ENCODE peak calls at places on chromosome 19, in five cellular contexts. One of them, this sample, is unnamed.

GRCh38 chr19:23787106-23787505 is 28.4 kb upstream of the ZNF681 start:
- DNase-seq in A549: no peak
- DNase-seq in kidney: no peak
- DNase-seq in sigmoid colon: no peak
- DNase-seq in heart right ventricle: no peak
- DNase-seq in this sample: no peak

GRCh38 chr19:35756373-35757230 is at the start of gene HSPB6:
- DNase-seq in heart right ventricle: peak
- DNase-seq in kidney: peak
- DNase-seq in sigmoid colon: peak
- DNase-seq in A549: no peak
- DNase-seq in this sample: peak

GRCh38 chr19:2270157-2270571 is 11.8 kb downstream of the PEAK3 start:
- DNase-seq in heart right ventricle: peak
- DNase-seq in A549: no peak
- DNase-seq in kidney: peak
- DNase-seq in sigmoid colon: peak
- DNase-seq in this sample: no peak

GRCh38 chr19:20612711-20613316 is 47.2 kb upstream of the ZNF737 start:
- DNase-seq in heart right ventricle: no peak
- DNase-seq in sigmoid colon: no peak
- DNase-seq in A549: no peak
- DNase-seq in kidney: no peak
- DNase-seq in this sample: peak

GRCh38 chr19:42290523-42291436 is 11.2 kb upstream of the PRR19 start:
- DNase-seq in heart right ventricle: no peak
- DNase-seq in sigmoid colon: no peak
- DNase-seq in A549: peak
- DNase-seq in kidney: peak
- DNase-seq in this sample: no peak

GRCh38 chr19:18114483-18114882 is 16.9 kb downstream of the MAST3 start:
- DNase-seq in sigmoid colon: no peak
- DNase-seq in kidney: no peak
- DNase-seq in A549: no peak
- DNase-seq in heart right ventricle: no peak
- DNase-seq in this sample: no peak

GRCh38 chr19:6357995-6358394 is 3.3 kb upstream of the CLPP start:
- DNase-seq in heart right ventricle: no peak
- DNase-seq in sigmoid colon: no peak
- DNase-seq in A549: no peak
- DNase-seq in kidney: peak
- DNase-seq in this sample: no peak

GRCh38 chr19:48311384-48311783 is 14.0 kb upstream of the EMP3 start:
- DNase-seq in heart right ventricle: no peak
- DNase-seq in A549: no peak
- DNase-seq in kidney: peak
- DNase-seq in sigmoid colon: no peak
- DNase-seq in this sample: no peak

GRCh38 chr19:40358773-40359172 is 10.3 kb downstream of the PLD3 start:
- DNase-seq in A549: no peak
- DNase-seq in sigmoid colon: no peak
- DNase-seq in heart right ventricle: no peak
- DNase-seq in kidney: no peak
- DNase-seq in this sample: no peak

GRCh38 chr19:10565567-10566407 is at the start of gene KRI1:
- DNase-seq in kidney: peak
- DNase-seq in heart right ventricle: peak
- DNase-seq in A549: peak
- DNase-seq in sigmoid colon: peak
- DNase-seq in this sample: peak
- TF ChIP-seq CTCF in kidney: peak
- TF ChIP-seq CTCF in heart right ventricle: peak
- TF ChIP-seq CTCF in A549: no peak
- TF ChIP-seq CTCF in sigmoid colon: no peak
- TF ChIP-seq CTCF in this sample: peak

GRCh38 chr19:1182068-1182467 is 8.0 kb upstream of the SBNO2 start:
- DNase-seq in A549: no peak
- DNase-seq in kidney: no peak
- DNase-seq in sigmoid colon: no peak
- DNase-seq in heart right ventricle: no peak
- DNase-seq in this sample: no peak
- H3K4me3 ChIP-seq in A549: no peak
- H3K4me3 ChIP-seq in kidney: no peak
- H3K4me3 ChIP-seq in sigmoid colon: no peak
- H3K4me3 ChIP-seq in heart right ventricle: no peak
- H3K4me3 ChIP-seq in this sample: no peak

DNA sequence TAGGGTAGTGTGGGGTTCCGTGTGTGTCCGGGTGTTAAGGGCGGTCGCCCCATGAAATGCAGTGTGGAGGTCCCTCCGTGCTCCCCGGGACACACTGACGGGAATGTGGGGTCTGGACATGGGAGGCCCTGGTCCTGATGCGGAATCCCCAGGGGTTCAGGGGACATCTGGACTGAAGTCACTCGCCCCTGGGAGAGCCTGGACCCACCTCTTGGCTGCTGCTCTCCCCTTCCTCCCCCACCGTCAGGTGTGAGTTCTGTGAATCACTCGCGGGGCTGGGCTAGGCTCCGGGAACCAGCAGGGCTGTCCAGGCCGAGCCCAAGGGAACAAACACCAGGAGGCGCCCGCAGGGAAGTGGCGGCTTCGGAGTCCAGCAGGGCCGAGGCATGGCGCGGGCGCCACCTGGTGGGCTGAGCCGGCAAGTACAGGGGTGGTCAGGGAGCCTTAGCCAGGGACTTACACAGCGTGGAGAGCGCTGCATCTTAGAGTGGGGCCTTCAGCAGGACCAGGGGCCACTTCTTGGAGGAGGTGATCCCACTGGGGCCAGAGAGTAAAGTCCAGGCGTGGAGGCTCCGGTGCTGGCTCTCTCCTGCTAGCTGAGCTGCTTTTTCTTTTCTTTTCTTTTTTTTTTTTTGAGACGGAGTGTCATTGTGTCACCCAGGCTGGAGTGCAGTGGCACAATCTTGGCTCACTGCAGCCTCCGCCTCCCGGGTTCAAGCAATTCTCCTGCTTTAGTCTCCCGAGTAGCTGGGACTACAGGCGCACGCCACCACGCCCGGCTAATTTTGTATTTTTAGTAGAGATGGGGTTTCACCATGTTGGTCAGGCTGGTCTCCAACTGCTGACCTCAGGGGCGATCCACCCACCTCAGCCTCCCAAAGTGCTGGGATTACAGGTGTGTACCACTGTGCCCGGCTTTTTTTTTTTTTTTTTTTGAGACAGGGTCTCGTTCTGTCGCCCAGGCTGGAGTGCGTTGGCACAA is 20.1 kb downstream of the WTIP start:
- DNase-seq in A549: peak
- DNase-seq in kidney: peak
- DNase-seq in heart right ventricle: peak
- DNase-seq in sigmoid colon: peak
- DNase-seq in this sample: peak
- TF ChIP-seq CTCF in A549: peak
- TF ChIP-seq CTCF in kidney: peak
- TF ChIP-seq CTCF in heart right ventricle: peak
- TF ChIP-seq CTCF in sigmoid colon: peak
- TF ChIP-seq CTCF in this sample: peak

GRCh38 chr19:45881909-45882528 is 3.9 kb downstream of the IRF2BP1 start:
- DNase-seq in A549: no peak
- DNase-seq in kidney: no peak
- DNase-seq in sigmoid colon: no peak
- DNase-seq in heart right ventricle: no peak
- DNase-seq in this sample: no peak
- H3K4me3 ChIP-seq in A549: peak
- H3K4me3 ChIP-seq in kidney: peak
- H3K4me3 ChIP-seq in sigmoid colon: no peak
- H3K4me3 ChIP-seq in heart right ventricle: no peak
- H3K4me3 ChIP-seq in this sample: no peak

DNA sequence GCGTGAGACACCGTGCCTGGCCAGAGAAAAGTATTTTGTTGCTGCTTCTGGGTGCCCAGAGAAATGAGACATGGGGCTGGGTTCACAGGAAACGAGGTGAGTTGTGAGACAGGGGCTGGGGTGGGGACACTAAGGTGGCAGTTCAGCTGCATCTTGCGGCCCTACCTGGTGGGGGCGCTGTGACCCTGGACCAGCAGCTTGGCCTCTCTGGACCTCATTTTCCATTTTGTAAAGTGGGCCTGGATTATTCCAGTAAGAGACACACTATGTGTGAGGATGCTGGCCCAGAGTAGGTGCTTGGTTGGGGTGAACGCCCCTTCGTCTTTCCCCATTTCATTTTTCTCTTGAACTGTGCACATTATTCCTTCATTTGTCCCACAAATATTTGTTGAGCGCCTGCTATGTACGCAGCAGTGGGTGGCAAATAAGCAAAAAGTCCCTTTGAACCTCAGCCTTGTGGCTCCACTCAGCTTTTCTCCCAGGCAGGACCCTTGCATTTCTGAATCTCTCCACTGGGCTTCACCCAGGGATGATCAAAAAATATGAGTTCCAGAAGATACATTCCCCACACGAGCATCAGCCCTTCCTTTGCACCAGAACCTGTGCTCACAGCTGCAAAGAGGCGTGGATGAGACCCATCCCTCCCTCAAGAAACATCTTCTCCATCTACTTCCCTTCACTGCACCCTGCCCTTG is 26.6 kb upstream of the OR10H1 start:
- DNase-seq in sigmoid colon: no peak
- DNase-seq in kidney: no peak
- DNase-seq in heart right ventricle: no peak
- DNase-seq in A549: peak
- DNase-seq in this sample: no peak
- TF ChIP-seq CTCF in sigmoid colon: no peak
- TF ChIP-seq CTCF in kidney: no peak
- TF ChIP-seq CTCF in heart right ventricle: no peak
- TF ChIP-seq CTCF in A549: no peak
- TF ChIP-seq CTCF in this sample: no peak